ENCODE peak calls at places on chromosomes 7 and 10, in ten cellular contexts. F is spleen; M is PC-3; L is IMR-90; P is pancreas; I is thyroid gland; N is CD4-positive, alpha-beta T cell; E is A549; U is thoracic aorta; O is iPS DF 6.9. X is an unnamed sample.

GRCh38 chr10:77388571-77388970 is 249.0 kb downstream of the KCNMA1 start:
- DNase-seq in N (no peak), E (no peak), I (no peak), F (no peak), P (no peak), U (no peak), L (no peak), O (no peak), M (no peak), X (no peak)

GRCh38 chr7:77498659-77499379 is 38.3 kb upstream of the PTPN12 start:
- DNase-seq in U (no peak), P (no peak), O (no peak), F (no peak), M (peak; percentile 41), E (no peak), N (no peak), L (no peak), I (no peak), X (no peak)

GRCh38 chr7:31091926-31092325 is 39.8 kb downstream of the ADCYAP1R1 start:
- DNase-seq in E (no peak), N (no peak), F (no peak), O (no peak), L (no peak), M (no peak), I (no peak), U (no peak), P (no peak), X (no peak)

GRCh38 chr7:2929321-2930201 is 85.5 kb upstream of the GNA12 start:
- DNase-seq in E (no peak), F (peak; percentile 58), N (no peak), I (no peak), U (no peak), O (no peak), M (no peak), L (no peak), P (no peak), X (no peak)

GRCh38 chr7:157386979-157387800 is 50.4 kb downstream of the DNAJB6 start:
- DNase-seq in O (peak; percentile 82), N (peak; percentile 89), I (peak; percentile 83), M (peak; percentile 83), P (peak; percentile 61), U (peak; percentile 75), L (peak; percentile 86), E (peak; percentile 85), F (peak; percentile 95), X (peak; percentile 56)

GRCh38 chr7:155216475-155217272 is 81.0 kb upstream of the INSIG1 start:
- DNase-seq in L (peak; percentile 29), E (no peak), F (peak; percentile 35), N (no peak), I (no peak), M (peak; percentile 33), O (no peak), U (no peak), P (peak; percentile 20), X (no peak)

GRCh38 chr10:16999665-17000451 is 129.8 kb downstream of the CUBN start:
- DNase-seq in I (no peak), E (no peak), P (no peak), O (no peak), F (no peak), L (peak; percentile 85), N (no peak), U (no peak), M (no peak), X (no peak)

GRCh38 chr7:106064836-106065559 is 47.1 kb downstream of the SYPL1 start:
- DNase-seq in F (peak; percentile 83), O (no peak), L (peak; percentile 88), P (peak; percentile 74), U (peak; percentile 83), M (peak; percentile 99), N (no peak), I (peak; percentile 95), E (peak; percentile 85), X (peak; percentile 99)

DNA sequence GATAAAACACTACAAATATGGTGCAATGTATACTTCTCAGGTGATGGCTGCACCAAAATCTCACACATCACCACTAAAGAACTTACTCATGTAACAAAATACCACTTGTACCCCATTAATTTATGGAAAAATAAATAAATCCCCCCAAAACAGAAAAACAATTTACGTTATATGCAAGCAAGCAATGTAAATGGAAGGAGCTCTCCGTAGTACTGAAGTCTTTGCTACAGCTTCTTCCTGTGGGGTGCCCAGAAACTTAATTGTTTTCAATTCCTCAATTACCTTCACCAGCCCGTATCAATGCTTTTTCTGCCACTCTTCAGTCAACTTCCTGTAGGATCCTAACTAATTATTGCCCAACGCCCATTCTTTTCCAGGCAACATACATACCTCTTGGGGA is 138.1 kb downstream of the RELN start:
- DNase-seq in L (peak; percentile 53), E (no peak), N (no peak), P (no peak), F (no peak), I (no peak), O (no peak), U (no peak), M (no peak), X (no peak)
- H3K27ac ChIP-seq in L (no peak overlapping the region), E (no peak overlapping the region), N (no peak overlapping the region), P (no peak overlapping the region), F (no peak overlapping the region), I (no peak overlapping the region), O (no peak overlapping the region), U (no peak overlapping the region), M (no peak overlapping the region), X (no peak overlapping the region)

GRCh38 chr7:100708395-100708794 is 2.5 kb downstream of the POP7 start:
- DNase-seq in E (no peak), O (no peak), F (no peak), N (no peak), L (no peak), M (no peak), P (no peak), I (no peak), U (no peak), X (no peak)

GRCh38 chr7:100705753-100706671 is at the start of gene POP7:
- DNase-seq in E (peak; percentile 99), I (peak; percentile 100), M (peak; percentile 98), P (peak; percentile 100), F (peak; percentile 99), U (peak; percentile 93), O (peak; percentile 95), N (peak; percentile 97), L (peak; percentile 97), X (peak; percentile 94)

GRCh38 chr7:100710452-100710851 is 4.5 kb downstream of the POP7 start:
- DNase-seq in E (no peak), I (no peak), P (no peak), F (no peak), U (no peak), M (no peak), N (no peak), L (no peak), O (no peak), X (no peak)

GRCh38 chr7:100706672-100707311 is 871 bp downstream of the POP7 start:
- DNase-seq in M (no peak), U (no peak), N (no peak), I (peak; percentile 23), E (no peak), O (no peak), L (no peak), F (peak; percentile 83), P (peak; percentile 70), X (no peak)

DNA sequence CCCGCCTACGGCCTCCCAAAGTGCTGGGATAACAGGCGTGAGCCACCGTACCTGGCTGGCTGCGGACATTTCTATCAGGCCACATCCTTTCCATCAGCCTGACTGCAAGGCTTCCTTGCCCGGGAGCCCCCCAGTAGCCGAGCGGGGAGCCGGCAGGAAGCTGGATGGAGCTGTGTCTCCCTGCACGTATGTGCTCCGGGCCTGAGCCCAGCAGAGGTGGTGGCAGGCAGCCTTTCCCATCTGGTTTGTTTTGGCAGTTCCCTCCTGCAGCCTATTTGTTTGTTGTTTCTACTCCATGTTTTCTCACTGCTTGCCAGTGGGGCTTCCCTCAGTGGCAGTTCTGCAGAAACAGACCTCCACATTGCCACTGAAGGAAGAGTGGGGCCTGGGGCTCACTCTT is 5.4 kb downstream of the POP7 start:
- DNase-seq in P (no peak), I (no peak), U (no peak), M (no peak), N (no peak), F (no peak), L (no peak), E (no peak), O (no peak), X (no peak)
- H3K27ac ChIP-seq in P (no peak overlapping the region), I (no peak overlapping the region), U (no peak overlapping the region), M (no peak overlapping the region), N (no peak overlapping the region), F (no peak overlapping the region), L (no peak overlapping the region), E (no peak overlapping the region), O (no peak overlapping the region), X (no peak overlapping the region)

DNA sequence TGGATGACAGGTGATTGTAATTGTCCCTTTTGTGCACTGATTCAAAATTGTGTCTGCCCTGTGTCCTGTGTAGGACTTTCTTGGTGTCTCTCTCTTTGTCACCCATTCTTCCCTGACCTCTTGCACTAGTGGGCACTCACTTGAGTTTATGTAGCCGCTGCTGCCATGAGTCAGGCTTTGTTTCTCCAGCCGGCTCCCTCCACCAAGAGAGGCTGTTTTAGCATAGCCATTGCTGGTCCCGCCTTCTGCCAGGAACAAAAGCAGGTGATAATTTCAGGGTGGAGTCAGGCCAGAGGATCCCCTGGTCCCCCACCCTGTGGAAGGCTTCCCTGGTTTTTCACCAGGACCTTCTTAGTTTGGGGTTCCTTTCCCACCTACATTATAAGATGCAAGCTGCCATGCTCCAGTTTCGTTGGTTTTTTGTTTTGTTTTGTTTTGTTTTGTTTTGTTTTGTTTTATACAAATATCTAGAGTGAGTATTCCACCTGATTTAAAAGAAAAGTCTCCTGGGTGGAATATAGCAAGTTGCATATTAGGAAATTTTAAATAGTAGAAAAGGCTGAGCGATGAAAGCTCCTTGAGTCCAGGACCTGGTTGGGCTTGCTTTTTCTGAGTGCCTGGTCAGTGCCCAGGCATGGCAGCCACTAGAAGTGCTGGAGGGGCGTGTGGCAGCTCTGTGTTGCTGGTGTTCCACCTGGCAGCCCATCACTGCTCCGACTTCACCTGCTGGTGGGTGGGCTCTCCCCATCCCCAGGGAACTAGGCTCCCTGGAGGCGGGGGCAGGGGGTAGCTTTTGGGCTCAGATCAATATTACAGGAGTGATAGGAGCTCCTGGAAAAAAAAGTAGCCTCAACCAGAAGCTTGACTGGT is 8.2 kb downstream of the COL17A1 start:
- DNase-seq in L (no peak), O (no peak), E (no peak), F (no peak), P (no peak), U (no peak), N (no peak), I (peak; percentile 74), M (no peak), X (no peak)
- H3K27ac ChIP-seq in L (no peak overlapping the region), O (no peak overlapping the region), E (no peak overlapping the region), F (no peak overlapping the region), P (no peak overlapping the region), U (no peak overlapping the region), N (no peak overlapping the region), I (peak overlapping the region; percentile 53), M (no peak overlapping the region), X (no peak overlapping the region)

DNA sequence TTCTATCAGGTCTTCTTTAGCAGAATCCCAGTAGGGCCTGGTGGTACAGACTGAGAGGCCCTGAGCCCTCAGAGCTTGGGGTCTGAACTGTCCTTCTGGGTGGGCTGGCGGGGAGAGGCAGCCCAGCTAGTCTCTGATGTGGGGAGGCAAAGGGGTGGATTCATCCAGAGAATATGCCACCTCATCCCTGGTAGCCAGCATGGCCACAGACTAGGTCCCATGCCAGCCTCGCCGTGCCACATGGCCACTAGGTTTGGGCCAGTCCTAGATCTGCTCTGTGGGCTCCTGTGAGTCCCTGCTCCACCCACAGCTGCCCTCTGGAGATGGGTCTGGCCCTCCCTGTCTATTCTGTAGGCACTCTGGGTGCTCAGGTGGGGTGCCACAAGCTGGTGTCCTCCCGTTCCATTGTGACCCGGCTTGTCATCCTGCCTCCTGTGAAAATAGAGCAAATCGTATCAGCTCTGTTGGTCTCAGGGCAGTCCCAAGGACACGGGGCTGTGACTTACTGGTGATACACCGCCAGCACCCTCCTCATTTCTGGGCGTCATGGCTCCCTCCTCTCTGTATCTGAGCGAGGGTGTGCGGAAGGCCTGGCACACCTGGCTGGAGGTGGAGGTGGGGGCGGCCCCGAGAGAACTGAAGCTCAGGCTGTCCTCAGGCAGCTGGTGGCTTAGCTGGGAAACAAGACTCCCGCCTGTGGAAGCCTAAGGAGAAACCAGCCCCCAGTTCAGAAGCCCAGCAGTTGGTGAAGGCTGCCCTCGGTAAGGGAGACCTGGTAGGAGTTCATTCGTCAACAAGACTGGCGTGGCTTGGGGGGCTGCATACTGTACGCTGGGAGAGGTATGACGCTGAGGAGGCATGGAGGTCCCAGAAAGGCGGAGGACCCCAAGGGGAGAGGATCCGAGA is 33.3 kb downstream of the UNC5B start:
- DNase-seq in F (no peak), E (no peak), U (no peak), P (no peak), O (no peak), N (no peak), I (no peak), L (no peak), M (no peak), X (no peak)
- H3K27ac ChIP-seq in F (peak overlapping the region; percentile 51), E (no peak overlapping the region), U (no peak overlapping the region), P (no peak overlapping the region), O (no peak overlapping the region), N (no peak overlapping the region), I (no peak overlapping the region), L (peak overlapping the region; percentile 92), M (no peak overlapping the region), X (peak overlapping the region; percentile 60)